ENCODE peak calls at places on chromosome 14, in four cellular contexts. J, O, H and P are unnamed samples.

GRCh38 chr14:69316449-69317391 is 56.8 kb downstream of the GALNT16 start:
- DNase-seq in J (peak; percentile 75), O (peak; percentile 7), H (no peak), P (peak; percentile 77)

GRCh38 chr14:57575482-57575881 is 81.8 kb upstream of the CCDC198 start:
- DNase-seq in J (no peak), O (no peak), H (no peak), P (no peak)

GRCh38 chr14:100767003-100767787 is 40.5 kb downstream of the DLK1 start:
- DNase-seq in J (no peak), O (no peak), H (no peak), P (no peak)

GRCh38 chr14:102811254-102811963 is 34.2 kb downstream of the TRAF3 start:
- DNase-seq in J (no peak), O (no peak), H (no peak), P (no peak)

GRCh38 chr14:88128811-88129210 is 123.9 kb downstream of the GPR65 start:
- DNase-seq in J (no peak), O (no peak), H (no peak), P (peak; percentile 48)

GRCh38 chr14:93975791-93976476 is 436 bp downstream of the ASB2 start:
- DNase-seq in J (no peak), O (no peak), H (no peak), P (no peak)

GRCh38 chr14:58479975-58480374 is 52.5 kb downstream of the KIAA0586 start:
- DNase-seq in J (no peak), O (no peak), H (no peak), P (no peak)

GRCh38 chr14:35900741-35901140 is 74.6 kb downstream of the BRMS1L start:
- DNase-seq in J (no peak), O (no peak), H (no peak), P (no peak)

GRCh38 chr14:105537580-105538474 is 11.4 kb downstream of the TMEM121 start:
- DNase-seq in J (peak; percentile 53), O (no peak), H (peak; percentile 78), P (no peak)

GRCh38 chr14:52695481-52696091 is at the start of gene ERO1A:
- DNase-seq in J (peak; percentile 81), O (peak; percentile 86), H (peak; percentile 88), P (peak; percentile 86)

GRCh38 chr14:35416108-35416750 is 11.7 kb upstream of the NFKBIA start:
- DNase-seq in J (no peak), O (no peak), H (no peak), P (no peak)

GRCh38 chr14:95102678-95103039 is 54.7 kb downstream of the DICER1 start:
- DNase-seq in J (no peak), O (no peak), H (no peak), P (no peak)

GRCh38 chr14:53047302-53047701 is 96.5 kb upstream of the FERMT2 start:
- DNase-seq in J (no peak), O (no peak), H (no peak), P (no peak)

GRCh38 chr14:63435204-63435603 is 108.0 kb downstream of the PPP2R5E start:
- DNase-seq in J (no peak), O (no peak), H (no peak), P (no peak)

GRCh38 chr14:74148705-74149104 is 63.9 kb downstream of the LIN52 start:
- DNase-seq in J (no peak), O (no peak), H (no peak), P (no peak)

GRCh38 chr14:34628681-34629135 is 1.2 kb downstream of the SNX6 start:
- DNase-seq in J (no peak), O (peak; percentile 38), H (peak; percentile 37), P (peak; percentile 34)

GRCh38 chr14:34021096-34021495 is 70.2 kb upstream of the EGLN3 start:
- DNase-seq in J (no peak), O (no peak), H (no peak), P (no peak)

GRCh38 chr14:88856786-88857366 is 32.4 kb downstream of the TTC8 start:
- DNase-seq in J (no peak), O (no peak), H (no peak), P (no peak)

GRCh38 chr14:37565550-37565949 is 29.5 kb downstream of the FOXA1 start:
- DNase-seq in J (no peak), O (no peak), H (no peak), P (no peak)

GRCh38 chr14:68794856-68795601 is 2.2 kb upstream of the ZFP36L1 start:
- DNase-seq in J (no peak), O (peak; percentile 67), H (peak; percentile 45), P (peak; percentile 66)

GRCh38 chr14:69059658-69060648 is 80.9 kb upstream of the ACTN1 start:
- DNase-seq in J (peak; percentile 50), O (peak; percentile 51), H (no peak), P (peak; percentile 85)

GRCh38 chr14:24438198-24439095 is 4.1 kb downstream of the SDR39U1 start:
- DNase-seq in J (no peak), O (no peak), H (no peak), P (no peak)

GRCh38 chr14:24439257-24439656 is 3.3 kb downstream of the SDR39U1 start:
- DNase-seq in J (no peak), O (no peak), H (no peak), P (peak; percentile 14)

GRCh38 chr14:24441485-24441884 is 1.1 kb downstream of the SDR39U1 start:
- DNase-seq in J (no peak), O (no peak), H (no peak), P (no peak)

GRCh38 chr14:24440606-24441399 is 1.8 kb downstream of the SDR39U1 start:
- DNase-seq in J (no peak), O (no peak), H (no peak), P (peak; percentile 59)

GRCh38 chr14:24439830-24440605 is 2.6 kb downstream of the SDR39U1 start:
- DNase-seq in J (no peak), O (no peak), H (no peak), P (no peak)
- TF ChIP-seq POLR2A in J (no peak), O (peak; percentile 57), H (no peak), P (no peak)

GRCh38 chr14:65282909-65283253 is 129.6 kb upstream of the FUT8 start:
- DNase-seq in J (no peak), O (no peak), H (no peak), P (no peak)

GRCh38 chr14:65287264-65288131 is 125.0 kb upstream of the FUT8 start:
- DNase-seq in J (no peak), O (peak; percentile 4), H (no peak), P (no peak)

GRCh38 chr14:65281991-65282908 is 130.3 kb upstream of the FUT8 start:
- DNase-seq in J (no peak), O (peak; percentile 54), H (no peak), P (no peak)

GRCh38 chr14:65290830-65291229 is 121.7 kb upstream of the FUT8 start:
- DNase-seq in J (no peak), O (peak; percentile 8), H (no peak), P (no peak)

DNA sequence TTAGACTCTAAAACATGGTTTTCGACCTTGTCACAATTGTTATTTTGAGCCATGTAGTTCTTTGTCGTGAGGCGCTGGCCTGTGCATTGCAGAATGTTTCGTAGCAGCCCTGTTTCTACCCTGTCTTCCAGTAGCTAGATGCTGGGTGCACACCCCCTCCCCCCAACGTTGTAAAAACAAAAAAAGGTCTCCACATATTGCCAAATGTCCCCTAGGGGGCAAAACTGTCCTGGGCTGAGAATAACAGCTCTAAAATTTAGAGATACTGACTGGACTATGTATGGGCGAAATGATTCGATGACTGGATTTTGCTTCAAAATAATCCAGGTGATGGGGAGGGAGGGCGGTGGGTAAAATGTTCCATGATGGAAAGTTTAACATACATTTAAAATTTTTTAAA is 126.1 kb upstream of the FUT8 start:
- DNase-seq in J (no peak), O (no peak), H (peak; percentile 24), P (no peak)
- H3K27ac ChIP-seq in J (no peak overlapping the region), O (no peak overlapping the region), H (no peak overlapping the region), P (no peak overlapping the region)

GRCh38 chr14:76500011-76500410 is 124.1 kb downstream of the ESRRB start:
- DNase-seq in J (no peak), O (no peak), H (no peak), P (no peak)

GRCh38 chr14:76500480-76500879 is 124.5 kb downstream of the ESRRB start:
- DNase-seq in J (no peak), O (no peak), H (no peak), P (no peak)

GRCh38 chr14:76502219-76502618 is 126.3 kb downstream of the ESRRB start:
- DNase-seq in J (no peak), O (no peak), H (no peak), P (no peak)

GRCh38 chr14:76501156-76501555 is 125.2 kb downstream of the ESRRB start:
- DNase-seq in J (no peak), O (no peak), H (no peak), P (no peak)

DNA sequence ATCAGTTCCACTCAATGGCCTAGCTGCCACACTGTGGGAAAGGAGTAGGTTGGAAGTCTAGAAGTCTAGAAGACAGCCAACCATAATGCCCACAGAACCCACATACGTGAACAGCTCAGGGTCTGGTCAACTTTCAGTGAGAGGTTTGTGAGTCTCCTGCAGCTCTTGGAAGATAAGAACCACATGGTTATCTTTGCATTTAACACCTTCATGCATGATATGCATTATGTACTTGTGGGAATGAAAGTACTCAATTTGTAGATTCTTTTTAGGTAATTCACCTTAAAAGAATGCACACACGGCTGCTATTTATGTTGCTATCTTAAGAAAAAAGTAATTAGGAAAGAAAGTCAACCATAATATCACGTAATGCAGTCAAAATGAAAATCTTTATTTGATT is 126.7 kb downstream of the ESRRB start:
- DNase-seq in J (no peak), O (no peak), H (no peak), P (no peak)
- H3K4me3 ChIP-seq in J (no peak overlapping the region), O (no peak overlapping the region), H (no peak overlapping the region), P (no peak overlapping the region)

DNA sequence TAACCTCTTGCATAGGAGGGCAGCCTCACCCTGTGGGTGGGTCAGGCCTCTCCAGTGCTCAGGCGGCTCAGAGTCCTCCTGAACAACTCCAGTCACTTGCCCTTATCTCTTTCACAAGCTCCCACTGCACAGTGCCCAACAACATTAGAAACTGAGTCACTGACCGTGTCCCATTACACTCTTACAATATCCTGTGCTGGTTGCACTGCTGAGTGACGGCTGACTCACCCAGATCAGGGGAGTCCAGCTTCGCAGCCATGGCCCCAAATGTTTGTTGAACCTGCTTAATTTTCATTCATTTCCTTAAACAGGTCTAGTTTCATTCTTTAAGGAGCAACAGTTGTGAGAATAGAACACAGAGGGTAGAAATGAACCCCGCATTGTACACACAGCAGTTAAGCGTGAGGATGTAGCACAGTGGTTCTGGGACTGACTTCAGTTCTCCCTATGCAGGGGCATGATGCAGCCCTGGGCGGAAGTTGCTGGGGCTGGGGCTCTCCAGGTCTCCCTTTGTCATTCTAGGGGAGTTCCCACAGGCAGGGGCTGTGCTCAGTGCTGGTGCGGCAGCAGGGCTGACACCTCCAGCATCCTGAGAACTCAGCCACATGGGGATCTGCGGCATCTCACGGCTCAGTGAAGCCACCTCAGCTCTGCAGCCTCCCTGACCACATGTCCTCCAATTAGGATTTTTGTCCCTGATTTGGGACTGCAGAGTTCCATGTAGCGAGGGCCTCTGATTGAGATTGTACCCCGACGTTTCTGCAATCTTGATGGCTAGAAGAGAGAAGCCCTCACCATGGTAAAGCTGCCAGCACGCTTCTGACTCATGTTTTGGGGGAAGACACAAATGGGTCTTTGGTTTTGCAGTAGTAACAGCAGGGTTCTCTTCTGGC is 16.1 kb downstream of the GPR68 start:
- DNase-seq in J (no peak), O (peak; percentile 75), H (no peak), P (no peak)
- TF ChIP-seq POLR2A in J (no peak), O (no peak), H (no peak), P (no peak)